ENCODE peak calls at places on chromosome 14, in four cellular contexts. One of them, this sample, is unnamed.

GRCh38 chr14:65287264-65288131 is 125.0 kb upstream of the FUT8 start:
- DNase-seq in ureter: no peak
- DNase-seq in effector memory CD4-positive, alpha-beta T cell: peak
- DNase-seq in CD8-positive, alpha-beta memory T cell: peak
- DNase-seq in this sample: no peak

GRCh38 chr14:49907186-49907585 is 14.3 kb downstream of the ARF6 start:
- DNase-seq in effector memory CD4-positive, alpha-beta T cell: no peak
- DNase-seq in CD8-positive, alpha-beta memory T cell: no peak
- DNase-seq in ureter: no peak
- DNase-seq in this sample: no peak

GRCh38 chr14:32588448-32589320 is 259.6 kb downstream of the AKAP6 start:
- DNase-seq in effector memory CD4-positive, alpha-beta T cell: no peak
- DNase-seq in CD8-positive, alpha-beta memory T cell: no peak
- DNase-seq in ureter: no peak
- DNase-seq in this sample: peak

GRCh38 chr14:62001988-62002387 is 239.8 kb downstream of the SNAPC1 start:
- DNase-seq in CD8-positive, alpha-beta memory T cell: no peak
- DNase-seq in ureter: no peak
- DNase-seq in effector memory CD4-positive, alpha-beta T cell: no peak
- DNase-seq in this sample: no peak

GRCh38 chr14:78319826-78320635 is 149.9 kb downstream of the NRXN3 start:
- DNase-seq in effector memory CD4-positive, alpha-beta T cell: no peak
- DNase-seq in ureter: no peak
- DNase-seq in CD8-positive, alpha-beta memory T cell: no peak
- DNase-seq in this sample: no peak

GRCh38 chr14:74853581-74853980 is 22.4 kb downstream of the PROX2 start:
- DNase-seq in CD8-positive, alpha-beta memory T cell: no peak
- DNase-seq in effector memory CD4-positive, alpha-beta T cell: no peak
- DNase-seq in ureter: no peak
- DNase-seq in this sample: no peak

GRCh38 chr14:77085538-77085937 is 12.5 kb upstream of the CIPC start:
- DNase-seq in effector memory CD4-positive, alpha-beta T cell: no peak
- DNase-seq in ureter: no peak
- DNase-seq in CD8-positive, alpha-beta memory T cell: no peak
- DNase-seq in this sample: no peak

GRCh38 chr14:22837059-22837749 is 819 bp downstream of the MMP14 start:
- DNase-seq in ureter: peak
- DNase-seq in effector memory CD4-positive, alpha-beta T cell: no peak
- DNase-seq in CD8-positive, alpha-beta memory T cell: no peak
- DNase-seq in this sample: no peak

GRCh38 chr14:93787465-93788306 is 599 bp downstream of the PRIMA1 start:
- DNase-seq in CD8-positive, alpha-beta memory T cell: no peak
- DNase-seq in ureter: no peak
- DNase-seq in effector memory CD4-positive, alpha-beta T cell: no peak
- DNase-seq in this sample: no peak

GRCh38 chr14:85528882-85529585 is 910 bp upstream of the FLRT2 start:
- DNase-seq in ureter: no peak
- DNase-seq in effector memory CD4-positive, alpha-beta T cell: no peak
- DNase-seq in CD8-positive, alpha-beta memory T cell: no peak
- DNase-seq in this sample: peak

GRCh38 chr14:22556021-22556989 is 32.7 kb downstream of the DAD1 start:
- DNase-seq in CD8-positive, alpha-beta memory T cell: peak
- DNase-seq in effector memory CD4-positive, alpha-beta T cell: peak
- DNase-seq in ureter: peak
- DNase-seq in this sample: no peak

GRCh38 chr14:94158239-94158888 is 15.8 kb upstream of the PPP4R4 start:
- DNase-seq in effector memory CD4-positive, alpha-beta T cell: no peak
- DNase-seq in CD8-positive, alpha-beta memory T cell: no peak
- DNase-seq in ureter: no peak
- DNase-seq in this sample: no peak